ENCODE peak calls at places on chromosomes 2 and 18, in four cellular contexts. V is upper lobe of right lung; J is CD8-positive, alpha-beta T cell; B is Panc1. F is an unnamed sample. For H3K4me1, the result is how much of the 10 kb centered on the place peaks cover.

GRCh38 chr2:178761759-178762371 is 45.4 kb downstream of the TTN start:
- DNase-seq in B (peak), V (no peak), J (peak), F (no peak)

GRCh38 chr2:224646242-224646846 is 61.2 kb upstream of the CUL3 start:
- DNase-seq in J (no peak), V (no peak), B (peak), F (no peak)

GRCh38 chr2:155965415-155966070 is 367.0 kb downstream of the NR4A2 start:
- DNase-seq in V (no peak), J (no peak), B (no peak), F (no peak)

GRCh38 chr2:173079968-173080860 is 4.6 kb downstream of the MAP3K20 start:
- DNase-seq in J (no peak), V (no peak), B (peak), F (no peak)

GRCh38 chr2:212264227-212264626 is 274.4 kb downstream of the ERBB4 start:
- DNase-seq in V (no peak), J (no peak), B (no peak), F (no peak)

GRCh38 chr2:1837458-1837857 is 93.1 kb upstream of the PXDN start:
- DNase-seq in B (no peak), V (peak), J (no peak), F (no peak)

GRCh38 chr18:45540146-45540545 is 75.1 kb upstream of the SLC14A2 start:
- DNase-seq in V (no peak), J (no peak), B (no peak), F (no peak)

GRCh38 chr2:239943991-239944441 is 81.1 kb downstream of the NDUFA10 start:
- DNase-seq in B (no peak), J (no peak), V (peak), F (peak)

GRCh38 chr18:10476430-10476829 is 22.0 kb downstream of the APCDD1 start:
- DNase-seq in V (no peak), J (no peak), B (no peak), F (no peak)

GRCh38 chr2:179543361-179543901 is 278.8 kb upstream of the SESTD1 start:
- DNase-seq in V (no peak), J (no peak), B (no peak), F (no peak)

GRCh38 chr2:197356136-197356535 is 45.6 kb upstream of the ANKRD44 start:
- DNase-seq in V (no peak), B (no peak), J (no peak), F (no peak)

GRCh38 chr2:54503192-54503591 is 47.1 kb downstream of the SPTBN1 start:
- DNase-seq in V (no peak), B (no peak), J (peak), F (no peak)

GRCh38 chr2:26442707-26443106 is 35.2 kb downstream of the OTOF start:
- DNase-seq in V (no peak), B (no peak), J (no peak), F (no peak)

GRCh38 chr2:26435106-26435505 is 33.4 kb downstream of the DRC1 start:
- DNase-seq in J (no peak), B (no peak), V (no peak), F (no peak)

GRCh38 chr2:26432856-26433255 is 31.1 kb downstream of the DRC1 start:
- DNase-seq in J (no peak), B (no peak), V (no peak), F (no peak)

GRCh38 chr2:26438926-26439325 is 37.2 kb downstream of the DRC1 start:
- DNase-seq in J (no peak), B (no peak), V (no peak), F (no peak)

GRCh38 chr2:26438526-26438925 is 36.8 kb downstream of the DRC1 start:
- DNase-seq in B (no peak), V (no peak), J (no peak), F (no peak)
- H3K4me1 ChIP-seq in B (under half), V (under half), J (under half), F (under half)

DNA sequence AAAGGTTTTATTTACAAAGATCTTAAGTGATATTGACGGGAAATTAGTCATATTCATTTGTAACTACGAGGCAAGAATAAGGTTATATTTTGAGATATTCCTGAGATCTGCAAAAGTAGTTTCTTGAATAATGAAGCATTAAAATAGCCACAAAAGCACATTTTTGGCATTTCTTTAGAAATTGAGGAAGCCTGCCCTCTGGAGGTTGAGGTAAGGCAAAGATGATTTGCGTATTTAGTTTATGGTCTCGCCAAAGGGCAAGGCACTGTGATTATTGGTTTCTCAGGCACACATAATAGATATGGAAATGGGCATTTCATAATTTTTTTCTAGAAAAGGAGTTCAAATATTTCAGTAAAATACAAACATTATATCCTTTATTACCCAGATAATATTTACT is 143.7 kb upstream of the RPRM start:
- DNase-seq in J (no peak), V (no peak), B (no peak), F (no peak)
- TF ChIP-seq CTCF in J (no peak), V (no peak), B (peak), F (no peak)

GRCh38 chr2:218986148-218986761 is 1.3 kb upstream of the FEV start:
- DNase-seq in V (no peak), B (no peak), J (no peak), F (no peak)
- H3K4me3 ChIP-seq in V (no peak), B (no peak), J (no peak), F (no peak)

GRCh38 chr2:223042704-223043118 is 9.3 kb upstream of the KCNE4 start:
- DNase-seq in J (no peak), B (no peak), V (no peak), F (no peak)
- H3K4me1 ChIP-seq in J (under half), B (under half), V (under half), F (under half)

DNA sequence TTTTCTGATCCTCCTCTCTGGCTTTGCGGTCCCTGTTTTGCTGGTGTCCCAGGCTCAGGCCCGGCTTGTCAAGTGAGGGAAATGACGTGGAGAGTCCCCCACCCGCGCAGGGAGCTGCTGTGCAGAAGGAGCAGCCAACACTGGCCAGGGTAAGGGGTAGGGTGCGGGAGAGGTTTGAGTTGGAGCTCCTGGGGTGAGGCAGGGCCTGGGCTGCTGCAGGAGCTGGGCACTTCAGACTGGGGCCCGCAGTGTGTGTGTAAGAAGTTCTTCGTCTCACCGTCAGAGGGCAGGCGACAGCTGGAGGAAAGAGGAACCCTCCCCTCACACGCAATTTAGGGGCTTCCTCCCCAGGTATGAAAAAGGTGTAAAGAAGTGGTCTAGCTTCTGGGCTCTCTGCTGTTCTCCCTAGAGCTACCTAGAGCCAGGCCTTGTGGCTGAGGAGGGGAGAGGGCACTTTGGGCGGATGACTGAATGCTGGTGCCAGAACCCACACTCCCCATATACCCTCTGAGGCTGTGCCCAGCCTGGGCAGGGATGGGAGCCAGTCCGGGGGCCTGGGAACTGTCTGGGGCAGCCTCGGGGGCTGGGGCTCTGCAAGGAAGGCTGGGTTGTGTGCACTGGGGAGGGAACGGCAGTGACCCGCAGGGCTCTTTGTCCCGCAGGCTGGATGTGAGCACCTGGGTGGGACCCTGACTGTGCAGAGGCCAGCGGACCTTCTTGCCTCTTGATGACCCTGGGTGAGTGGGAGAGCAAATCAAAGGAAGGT is 11.8 kb downstream of the CELF4 start:
- DNase-seq in V (peak), B (no peak), J (no peak), F (peak)
- TF ChIP-seq CTCF in V (no peak), B (peak), J (no peak), F (no peak)

GRCh38 chr2:180663016-180663471 is 317.4 kb upstream of the UBE2E3 start:
- DNase-seq in V (no peak), B (no peak), J (no peak), F (no peak)
- H3K4me3 ChIP-seq in V (no peak), B (peak), J (no peak), F (no peak)

DNA sequence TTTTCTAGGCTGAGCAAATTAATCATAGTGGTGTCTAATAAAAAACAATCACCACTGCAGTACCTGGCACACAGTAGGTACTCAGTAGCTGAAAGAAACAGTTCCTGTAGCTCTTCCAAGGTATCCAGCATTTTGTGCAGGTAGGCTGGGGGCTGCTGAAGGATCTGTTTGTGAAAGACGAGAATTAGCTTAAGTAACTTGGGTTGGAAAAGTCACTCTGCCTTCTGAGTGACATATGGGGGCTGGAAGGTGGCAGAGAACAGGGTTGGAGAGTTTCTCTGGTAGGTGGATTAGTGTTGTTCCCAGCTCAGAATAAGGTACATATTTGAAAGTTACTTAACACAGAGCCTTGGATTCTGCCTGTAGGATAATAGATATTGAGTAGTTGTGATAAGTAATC is 72.8 kb downstream of the FMNL2 start:
- DNase-seq in V (no peak), J (no peak), B (no peak), F (no peak)
- H3K4me1 ChIP-seq in V (half or more), J (under half), B (half or more), F (under half)